ENCODE peak calls at places on chromosomes 11 and 22, in ten cellular contexts. K is uterus; N is heart left ventricle; D is transverse colon; Z is HepG2; Y is ovary; A is Panc1; J is fibroblast of lung; S is tibial artery; M is effector memory CD4-positive, alpha-beta T cell. Q is an unnamed sample.

GRCh38 chr11:26134481-26135355 is 197.2 kb upstream of the ANO3 start:
- DNase-seq in K (no peak), N (no peak), D (no peak), Z (peak; percentile 3), Y (no peak), A (no peak), J (peak; percentile 20), S (no peak), M (no peak), Q (no peak)

GRCh38 chr22:31739795-31740201 is 10.1 kb downstream of the PRR14L start:
- DNase-seq in K (no peak), N (no peak), D (no peak), Z (no peak), Y (no peak), A (no peak), J (no peak), S (no peak), M (no peak), Q (no peak)

GRCh38 chr11:76800466-76801200 is 17.5 kb downstream of the TSKU start:
- DNase-seq in K (no peak), N (no peak), D (no peak), Z (no peak), Y (no peak), A (no peak), J (no peak), S (no peak), M (no peak), Q (no peak)

GRCh38 chr11:45847908-45848316 is 637 bp downstream of the CRY2 start:
- DNase-seq in K (peak; percentile 48), N (peak; percentile 63), D (peak; percentile 57), Z (peak; percentile 41), Y (peak; percentile 41), A (no peak), J (peak; percentile 75), S (peak; percentile 79), M (peak; percentile 7), Q (peak; percentile 73)

GRCh38 chr22:36796629-36797175 is 20.1 kb downstream of the PVALB start:
- DNase-seq in K (no peak), N (no peak), D (no peak), Z (no peak), Y (no peak), A (no peak), J (no peak), S (no peak), M (no peak), Q (no peak)

GRCh38 chr11:32173435-32173834 is 82.6 kb downstream of the RCN1 start:
- DNase-seq in K (peak; percentile 28), N (peak; percentile 59), D (peak; percentile 61), Z (peak; percentile 38), Y (peak; percentile 21), A (no peak), J (peak; percentile 58), S (peak; percentile 71), M (no peak), Q (peak; percentile 25)

GRCh38 chr22:29524440-29525191 is 28.9 kb downstream of the THOC5 start:
- DNase-seq in K (no peak), N (no peak), D (peak; percentile 22), Z (peak; percentile 46), Y (peak; percentile 13), A (peak; percentile 10), J (peak; percentile 25), S (no peak), M (no peak), Q (no peak)

GRCh38 chr22:45645526-45646414 is 25.9 kb upstream of the ATXN10 start:
- DNase-seq in K (peak; percentile 46), N (peak; percentile 71), D (peak; percentile 81), Z (no peak), Y (peak; percentile 54), A (no peak), J (no peak), S (peak; percentile 81), M (peak; percentile 52), Q (peak; percentile 73)

GRCh38 chr11:102476812-102477211 is 24.2 kb upstream of the TMEM123 start:
- DNase-seq in K (no peak), N (no peak), D (peak; percentile 73), Z (peak; percentile 95), Y (no peak), A (no peak), J (no peak), S (no peak), M (no peak), Q (no peak)

GRCh38 chr11:34044664-34045485 is 6.7 kb upstream of the CAPRIN1 start:
- DNase-seq in K (no peak), N (no peak), D (no peak), Z (no peak), Y (no peak), A (peak; percentile 41), J (peak; percentile 93), S (no peak), M (no peak), Q (peak; percentile 72)

GRCh38 chr11:88522624-88523361 is 185.3 kb upstream of the CTSC start:
- DNase-seq in K (no peak), N (no peak), D (no peak), Z (no peak), Y (no peak), A (no peak), J (no peak), S (no peak), M (no peak), Q (no peak)

GRCh38 chr22:39577361-39577760 is 6.8 kb downstream of the CACNA1I start:
- DNase-seq in K (no peak), N (no peak), D (no peak), Z (no peak), Y (no peak), A (no peak), J (no peak), S (no peak), M (no peak), Q (no peak)

GRCh38 chr22:33576205-33576604 is 344.1 kb downstream of the LARGE1 start:
- DNase-seq in K (no peak), N (no peak), D (no peak), Z (no peak), Y (no peak), A (no peak), J (no peak), S (no peak), M (no peak), Q (no peak)

DNA sequence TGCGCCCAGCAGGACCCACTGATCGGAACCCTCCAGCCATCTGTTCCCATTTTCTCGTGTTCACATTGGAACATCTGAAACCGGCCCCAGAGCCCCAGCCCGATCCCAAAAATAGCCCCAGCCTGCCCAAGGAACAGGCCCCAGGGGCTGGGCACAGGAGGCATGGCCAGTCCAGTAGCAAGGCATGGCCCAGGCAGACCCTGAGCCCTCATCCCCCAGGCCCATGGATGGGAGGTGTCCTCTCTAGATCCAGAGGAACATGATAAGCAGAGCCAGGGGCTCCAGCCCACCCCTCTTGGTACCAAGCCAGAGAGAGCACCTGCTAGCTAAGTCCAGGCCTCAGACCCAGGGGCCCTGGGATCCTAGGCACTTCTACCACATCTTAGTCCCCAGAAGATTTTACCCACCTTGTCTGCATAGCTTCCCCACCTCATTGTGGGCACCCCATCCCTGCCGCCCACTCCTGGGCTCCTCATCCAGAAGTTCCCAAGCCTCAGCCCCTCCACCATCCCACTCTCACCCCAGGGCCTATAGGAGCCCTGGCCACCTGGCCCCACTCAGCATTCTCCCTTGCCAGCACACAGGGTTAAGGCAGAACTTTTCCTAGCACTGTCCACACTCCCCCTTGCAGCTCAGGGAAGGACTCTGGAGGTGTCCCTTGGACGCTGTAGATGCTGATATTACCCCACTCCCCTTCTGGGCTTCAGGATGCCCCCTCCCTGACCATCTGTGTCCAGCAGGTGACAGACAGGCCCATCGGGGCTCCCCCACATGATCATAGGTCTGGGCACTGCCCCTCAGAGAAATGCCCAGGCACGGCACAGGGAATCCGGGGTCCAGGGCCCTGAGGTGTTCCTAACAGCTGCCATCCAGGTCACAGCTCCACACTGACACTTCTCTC is 9.5 kb downstream of the BCL9L start:
- DNase-seq in K (peak; percentile 41), N (no peak), D (no peak), Z (no peak), Y (peak; percentile 16), A (no peak), J (no peak), S (peak; percentile 87), M (no peak), Q (no peak)
- H3K4me3 ChIP-seq in K (peak overlapping the region; percentile 9), N (peak overlapping the region; percentile 44), D (no peak overlapping the region), Z (no peak overlapping the region), Y (no peak overlapping the region), A (peak overlapping the region; percentile 47), J (no peak overlapping the region), S (peak overlapping the region; percentile 72), M (no peak overlapping the region), Q (no peak overlapping the region)

GRCh38 chr11:62604460-62605130 is 2.9 kb upstream of the MTA2 start:
- DNase-seq in K (no peak), N (no peak), D (no peak), Z (peak; percentile 62), Y (no peak), A (no peak), J (no peak), S (no peak), M (no peak), Q (no peak)
- H3K4me1 ChIP-seq in K (peaks cover 7% of the 10 kb centered on the region), N (peaks cover 21% of the 10 kb centered on the region), D (peaks cover 19% of the 10 kb centered on the region), Z (peaks cover 41% of the 10 kb centered on the region), Y (peaks cover 7% of the 10 kb centered on the region), A (peaks cover 19% of the 10 kb centered on the region), J (peaks cover 6% of the 10 kb centered on the region), S (peaks cover 20% of the 10 kb centered on the region), M (peaks cover 16% of the 10 kb centered on the region), Q (peaks cover 17% of the 10 kb centered on the region)

DNA sequence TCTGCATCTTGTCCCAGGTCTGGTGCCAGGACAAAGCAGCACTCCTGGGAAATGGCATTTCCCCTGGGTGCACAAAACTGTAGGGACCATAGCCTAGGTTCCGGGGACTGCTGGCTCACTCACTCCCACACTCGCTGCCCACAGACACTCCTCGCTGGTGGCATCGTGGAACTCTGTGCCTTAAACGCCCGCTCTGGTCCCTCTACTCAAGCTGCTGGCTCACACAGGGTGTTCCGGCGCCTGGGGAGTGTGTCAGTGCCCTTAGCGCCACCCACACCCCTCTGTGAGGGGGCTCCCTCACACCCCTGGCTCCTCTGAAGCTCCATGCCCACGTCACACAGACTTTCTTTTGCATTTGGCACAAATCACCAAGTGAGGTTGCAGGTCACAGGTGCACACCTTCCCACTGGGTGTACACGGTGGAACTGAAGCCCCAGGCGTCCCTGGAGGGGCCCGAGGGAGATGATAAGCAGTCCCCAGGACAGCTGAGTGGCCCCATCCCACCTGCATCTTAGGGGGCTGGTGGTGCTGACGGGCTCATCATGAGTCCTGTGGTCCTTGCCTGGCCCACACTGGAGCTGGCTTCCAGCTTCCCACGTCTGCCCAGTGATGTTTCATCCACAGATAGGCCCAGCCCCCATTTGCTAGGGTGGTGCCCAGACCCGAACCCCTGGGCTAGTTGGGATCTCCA is 23.2 kb upstream of the DGCR8 start:
- DNase-seq in K (no peak), N (no peak), D (no peak), Z (no peak), Y (no peak), A (no peak), J (no peak), S (no peak), M (no peak), Q (no peak)
- H3K27me3 ChIP-seq in K (no peaks in the 10 kb centered on the region), N (no peaks in the 10 kb centered on the region), D (no peaks in the 10 kb centered on the region), Z (no peaks in the 10 kb centered on the region), Y (no peaks in the 10 kb centered on the region), A (no peaks in the 10 kb centered on the region), J (no peaks in the 10 kb centered on the region), S (no peaks in the 10 kb centered on the region), M (no peaks in the 10 kb centered on the region), Q (no peaks in the 10 kb centered on the region)

DNA sequence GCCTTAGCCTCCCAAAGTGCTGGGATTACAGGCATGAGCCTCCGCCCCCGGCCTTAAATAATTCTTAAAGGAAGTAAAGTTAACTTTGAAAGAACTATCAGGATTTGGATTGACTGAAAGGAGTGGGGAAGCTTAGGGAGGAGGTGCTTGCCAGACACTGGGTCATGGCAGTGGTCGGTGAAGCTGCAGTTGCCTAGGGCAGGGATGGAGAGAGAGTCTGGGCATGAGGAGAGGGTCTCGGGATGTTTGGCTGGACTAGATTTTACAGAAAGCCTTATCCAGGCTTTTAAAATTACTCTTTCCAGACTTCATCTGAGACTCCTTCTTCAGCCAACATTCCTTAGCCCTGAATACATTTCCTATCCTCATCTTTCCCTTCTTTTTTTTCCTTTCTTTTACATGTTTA is 520 bp upstream of the NNMT start:
- DNase-seq in K (no peak), N (no peak), D (no peak), Z (no peak), Y (no peak), A (no peak), J (no peak), S (no peak), M (no peak), Q (peak; percentile 55)
- H3K4me3 ChIP-seq in K (peak overlapping the region; percentile 36), N (peak overlapping the region; percentile 71), D (no peak overlapping the region), Z (no peak overlapping the region), Y (peak overlapping the region; percentile 36), A (no peak overlapping the region), J (no peak overlapping the region), S (peak overlapping the region; percentile 64), M (no peak overlapping the region), Q (peak overlapping the region; percentile 43)